ENCODE peak calls at places on chromosomes 11 and 22, in seven cellular contexts. I, L, M, P, K, C and V are unnamed samples.
A peak's percentile ranks its signal among the peaks of the same experiment; 100 is the strongest.

GRCh38 chr11:36532908-36533601 is 23.0 kb upstream of the TRAF6 start:
- DNase-seq in I (no peak), M (peak; percentile 51), C (no peak), L (no peak), K (no peak), P (no peak), V (peak; percentile 34)

GRCh38 chr11:83493034-83493433 is 206.9 kb upstream of the CCDC90B start:
- DNase-seq in P (no peak), C (no peak), K (no peak), L (no peak), I (no peak), M (no peak), V (no peak)

GRCh38 chr11:12087075-12087775 is 23.2 kb upstream of the MICAL2 start:
- DNase-seq in P (peak; percentile 31), C (no peak), M (no peak), I (no peak), K (peak; percentile 38), L (no peak), V (peak; percentile 36)

GRCh38 chr22:48039326-48039725 is 1276.9 kb downstream of the TBC1D22A start:
- DNase-seq in L (no peak), K (no peak), I (no peak), P (no peak), M (no peak), C (no peak), V (no peak)

GRCh38 chr11:61683961-61684869 is 4.0 kb downstream of the DAGLA start:
- DNase-seq in P (no peak), K (no peak), L (no peak), M (no peak), C (no peak), I (no peak), V (no peak)

GRCh38 chr11:86719781-86720463 is 47.5 kb upstream of the ME3 start:
- DNase-seq in C (no peak), I (peak; percentile 56), P (no peak), K (no peak), L (no peak), M (no peak), V (no peak)

GRCh38 chr11:119318240-119319135 is 1.6 kb upstream of the MCAM start:
- DNase-seq in L (peak; percentile 52), I (no peak), C (peak; percentile 70), K (no peak), M (peak; percentile 47), P (no peak), V (peak; percentile 76)

GRCh38 chr11:135033545-135033944 is 621.5 kb upstream of the B3GAT1 start:
- DNase-seq in P (no peak), M (peak; percentile 54), K (no peak), I (no peak), L (peak; percentile 6), C (no peak), V (peak; percentile 86)

GRCh38 chr11:134034496-134035381 is 34.1 kb upstream of the JAM3 start:
- DNase-seq in P (no peak), M (no peak), I (no peak), K (no peak), L (no peak), C (no peak), V (no peak)

GRCh38 chr22:49905465-49905864 is 12.8 kb downstream of the ALG12 start:
- DNase-seq in P (no peak), I (no peak), M (no peak), L (no peak), C (no peak), K (no peak), V (no peak)

GRCh38 chr11:134558258-134558835 is 146.3 kb upstream of the B3GAT1 start:
- DNase-seq in P (no peak), M (no peak), K (no peak), C (no peak), L (no peak), I (no peak), V (no peak)

GRCh38 chr22:28075260-28075981 is 156.4 kb upstream of the PITPNB start:
- DNase-seq in P (no peak), K (no peak), C (no peak), I (peak; percentile 5), M (no peak), L (peak; percentile 18), V (no peak)

GRCh38 chr11:82980292-82980691 is 78.8 kb downstream of the DDIAS start:
- DNase-seq in L (no peak), K (peak; percentile 13), P (no peak), I (peak; percentile 17), M (no peak), C (no peak), V (no peak)

GRCh38 chr11:57303990-57304579 is 20.7 kb downstream of the TNKS1BP1 start:
- DNase-seq in P (no peak), I (no peak), L (no peak), K (no peak), C (no peak), M (peak; percentile 36), V (no peak)

DNA sequence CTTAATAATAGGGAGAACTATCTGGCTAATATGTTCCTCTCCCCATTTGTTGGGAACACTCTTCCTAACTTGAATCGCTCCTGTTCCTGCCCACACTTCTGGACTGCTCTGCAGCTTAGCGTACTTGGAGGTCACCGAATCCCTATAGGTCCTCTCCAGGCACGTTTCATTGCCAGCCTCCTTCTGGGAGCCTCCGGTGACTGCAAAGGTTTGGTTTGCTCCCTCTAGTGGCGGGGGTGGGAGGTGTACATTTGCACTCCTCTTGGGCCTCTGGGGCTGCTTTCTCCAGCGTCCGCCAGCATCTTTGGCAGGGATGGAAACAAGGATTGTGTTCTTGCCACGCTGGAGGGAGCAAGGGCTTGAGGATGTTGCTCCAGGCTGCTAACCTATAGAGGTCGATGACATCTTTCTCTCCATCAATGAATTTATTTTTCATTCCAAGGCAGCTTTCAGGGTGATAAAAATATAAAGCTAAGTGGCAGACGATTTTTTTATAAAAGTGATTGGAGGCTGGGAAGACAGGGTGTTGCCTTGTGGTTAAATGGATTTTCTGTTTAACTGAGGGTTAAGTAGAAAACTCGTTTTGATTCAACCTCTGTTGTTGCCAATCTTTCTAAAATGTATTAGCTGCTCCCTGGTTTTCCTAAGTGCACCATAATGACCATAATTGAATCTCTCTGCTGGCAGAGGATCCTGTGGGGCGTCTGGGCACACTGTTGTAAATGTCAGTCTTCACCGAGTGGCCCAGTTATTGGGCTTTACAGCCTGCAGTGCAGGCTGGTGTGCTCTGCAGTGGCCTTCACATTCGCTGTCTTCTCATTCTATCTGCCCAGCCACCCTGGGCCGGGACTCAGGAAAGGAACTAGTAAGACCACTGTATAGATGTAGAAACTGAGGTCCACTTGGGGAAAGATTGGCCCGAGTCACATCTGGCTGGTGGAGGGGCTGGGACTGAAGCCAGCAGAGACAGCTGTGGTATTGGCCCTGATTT is 48.9 kb downstream of the TSPAN18 start:
- DNase-seq in I (peak; percentile 80), L (peak; percentile 39), P (peak; percentile 87), K (peak; percentile 69), M (peak; percentile 69), C (no peak), V (peak; percentile 91)
- TF ChIP-seq REST in I (no peak), L (no peak), P (no peak), K (no peak), M (no peak), C (no peak), V (no peak)

DNA sequence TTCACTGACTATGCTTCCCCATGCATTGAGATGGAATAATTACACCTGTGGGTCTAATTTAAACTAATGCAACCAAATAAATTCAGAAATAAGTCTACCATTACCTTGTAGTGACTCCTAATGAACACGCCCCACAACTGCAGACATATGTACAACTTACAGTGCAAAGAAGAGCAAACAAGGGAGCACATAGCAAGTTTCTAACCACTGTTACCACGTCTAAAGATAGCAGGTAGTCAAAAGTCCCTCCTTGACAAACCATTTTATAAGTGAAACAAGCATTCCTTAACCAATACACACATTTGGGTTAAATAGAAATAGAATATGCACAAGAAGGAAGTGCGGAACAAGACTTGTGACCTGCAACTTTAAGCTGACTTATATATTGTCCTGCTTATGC is 20.6 kb downstream of the PHF21A start:
- DNase-seq in I (no peak), K (no peak), L (no peak), P (no peak), C (peak; percentile 71), M (no peak), V (no peak)
- H3K27ac ChIP-seq in I (no peak overlapping the region), K (no peak overlapping the region), L (no peak overlapping the region), P (no peak overlapping the region), C (peak overlapping the region; percentile 74), M (no peak overlapping the region), V (no peak overlapping the region)

GRCh38 chr11:66345316-66345649 is 379 bp upstream of the BRMS1 start:
- DNase-seq in I (no peak), C (no peak), M (no peak), P (no peak), K (no peak), L (no peak), V (no peak)

GRCh38 chr11:66346476-66347424 is 679 bp downstream of the B4GAT1 start:
- DNase-seq in M (peak; percentile 55), P (no peak), K (no peak), L (no peak), I (no peak), C (no peak), V (no peak)

GRCh38 chr11:66347425-66348276 is at the start of gene B4GAT1:
- DNase-seq in K (peak; percentile 85), L (peak; percentile 68), C (peak; percentile 98), I (peak; percentile 81), M (peak; percentile 93), P (peak; percentile 90), V (peak; percentile 75)

GRCh38 chr11:66344550-66345315 is at the start of gene BRMS1:
- DNase-seq in L (peak; percentile 94), M (peak; percentile 93), C (peak; percentile 79), K (peak; percentile 95), P (peak; percentile 90), I (peak; percentile 94), V (peak; percentile 98)

DNA sequence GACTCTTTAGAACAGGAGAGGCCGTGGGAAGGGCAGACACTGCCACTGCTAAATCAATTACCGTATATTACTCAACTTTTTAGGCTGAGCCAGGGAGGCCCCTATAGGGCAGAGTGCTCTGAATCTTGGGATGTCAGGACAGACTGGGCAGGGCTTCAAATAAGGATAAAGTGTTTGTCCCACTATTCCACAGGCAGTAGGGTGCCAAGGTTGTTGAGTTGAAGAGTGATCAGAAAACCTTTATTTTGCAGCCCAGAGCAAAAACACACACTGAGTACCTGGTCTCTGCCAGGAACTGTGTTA is 1.6 kb upstream of the B4GAT1 start:
- DNase-seq in L (no peak), K (no peak), C (no peak), P (no peak), I (no peak), M (peak; percentile 1), V (no peak)
- H3K4me2 ChIP-seq in L (peak overlapping the region; percentile 91), K (peak overlapping the region; percentile 85), C (no peak overlapping the region), P (no peak overlapping the region), I (no peak overlapping the region), M (no peak overlapping the region), V (peak overlapping the region; percentile 82)

GRCh38 chr11:126543691-126544090 is 188.2 kb downstream of the ST3GAL4 start:
- DNase-seq in C (no peak), L (no peak), I (no peak), M (no peak), K (no peak), P (no peak), V (no peak)

GRCh38 chr11:126544311-126545056 is 189.0 kb downstream of the ST3GAL4 start:
- DNase-seq in C (no peak), M (peak; percentile 73), K (no peak), I (no peak), P (no peak), L (no peak), V (peak; percentile 71)

GRCh38 chr11:126546191-126546590 is 190.7 kb downstream of the ST3GAL4 start:
- DNase-seq in K (no peak), M (no peak), I (no peak), L (no peak), C (no peak), P (no peak), V (no peak)

GRCh38 chr11:126545057-126545555 is 189.6 kb downstream of the ST3GAL4 start:
- DNase-seq in C (no peak), P (no peak), I (no peak), L (no peak), K (no peak), M (peak; percentile 65), V (no peak)

GRCh38 chr11:126542621-126543020 is 187.1 kb downstream of the ST3GAL4 start:
- DNase-seq in P (no peak), I (no peak), M (no peak), C (no peak), K (no peak), L (no peak), V (no peak)
- TF ChIP-seq REST in P (no peak), I (no peak), M (no peak), C (no peak), K (no peak), L (no peak), V (no peak)